ENCODE peak calls at places on chromosomes 12 and 14, in five cellular contexts. P, C, M, B and K are unnamed samples.

GRCh38 chr12:103540319-103540718 is 44.6 kb upstream of the C12orf42 start:
- DNase-seq in B (no peak), P (no peak), C (no peak), M (no peak), K (no peak)

GRCh38 chr14:71713061-71713850 is 219.0 kb upstream of the RGS6 start:
- DNase-seq in C (peak), M (no peak), B (no peak), P (no peak), K (peak)

GRCh38 chr12:71194657-71195056 is 36.9 kb upstream of the TSPAN8 start:
- DNase-seq in B (no peak), P (no peak), C (no peak), M (peak), K (peak)

GRCh38 chr12:57603758-57604453 is 718 bp upstream of the DTX3 start:
- DNase-seq in B (no peak), M (no peak), P (no peak), C (peak), K (peak)

GRCh38 chr12:12979731-12980259 is 20.3 kb downstream of the HEBP1 start:
- DNase-seq in C (peak), B (no peak), P (no peak), M (no peak), K (peak)

GRCh38 chr12:17020765-17021164 is 414.8 kb upstream of the LMO3 start:
- DNase-seq in B (no peak), P (peak), M (no peak), C (no peak), K (no peak)

GRCh38 chr14:93045211-93045674 is 70.5 kb downstream of the ITPK1 start:
- DNase-seq in B (no peak), M (no peak), P (no peak), C (no peak), K (peak)

GRCh38 chr12:131038159-131038558 is 84.5 kb downstream of the ADGRD1 start:
- DNase-seq in C (no peak), B (no peak), M (no peak), P (no peak), K (no peak)

GRCh38 chr14:90757452-90757851 is 58.8 kb downstream of the TTC7B start:
- DNase-seq in B (no peak), P (no peak), C (no peak), M (no peak), K (no peak)

GRCh38 chr14:21317433-21317832 is 37.5 kb downstream of the RPGRIP1 start:
- DNase-seq in P (no peak), M (no peak), C (no peak), B (no peak), K (no peak)

GRCh38 chr14:30445852-30446251 is 113.1 kb upstream of the G2E3 start:
- DNase-seq in M (no peak), C (no peak), P (no peak), B (no peak), K (no peak)

GRCh38 chr12:107775093-107775721 is 703 bp downstream of the ASCL4 start:
- DNase-seq in B (no peak), C (no peak), M (no peak), P (peak), K (peak)

GRCh38 chr14:58353516-58354299 is 42.0 kb upstream of the TOMM20L start:
- DNase-seq in C (peak), B (no peak), M (no peak), P (no peak), K (no peak)